ENCODE peak calls at places on chromosomes 13 and 19, in six cellular contexts. One of them, this sample, is unnamed.
A peak's percentile ranks its signal among the peaks of the same experiment; 100 is the strongest.

GRCh38 chr19:4449022-4449825 is 8.4 kb downstream of the UBXN6 start:
- DNase-seq in EL: no peak
- DNase-seq in M059J: no peak
- DNase-seq in effector CD4-positive, alpha-beta T cell: no peak
- DNase-seq in breast epithelium: peak; percentile 66
- DNase-seq in testis: peak; percentile 67
- DNase-seq in this sample: peak; percentile 87

GRCh38 chr13:71300602-71301001 is 566.4 kb downstream of the DACH1 start:
- DNase-seq in testis: no peak
- DNase-seq in breast epithelium: no peak
- DNase-seq in EL: no peak
- DNase-seq in M059J: no peak
- DNase-seq in effector CD4-positive, alpha-beta T cell: no peak
- DNase-seq in this sample: no peak

GRCh38 chr13:50366488-50367174 is 351.4 kb downstream of the KCNRG start:
- DNase-seq in effector CD4-positive, alpha-beta T cell: no peak
- DNase-seq in breast epithelium: no peak
- DNase-seq in EL: no peak
- DNase-seq in testis: no peak
- DNase-seq in M059J: no peak
- DNase-seq in this sample: no peak

GRCh38 chr19:2492870-2493269 is 16.9 kb downstream of the GADD45B start:
- DNase-seq in M059J: no peak
- DNase-seq in breast epithelium: no peak
- DNase-seq in effector CD4-positive, alpha-beta T cell: no peak
- DNase-seq in EL: no peak
- DNase-seq in testis: no peak
- DNase-seq in this sample: no peak

GRCh38 chr19:41563847-41564514 is 12.0 kb upstream of the CEACAM21 start:
- DNase-seq in breast epithelium: no peak
- DNase-seq in effector CD4-positive, alpha-beta T cell: peak; percentile 58
- DNase-seq in M059J: no peak
- DNase-seq in testis: no peak
- DNase-seq in EL: no peak
- DNase-seq in this sample: no peak

GRCh38 chr13:65914707-65915106 is 1315.4 kb downstream of the PCDH9 start:
- DNase-seq in breast epithelium: no peak
- DNase-seq in effector CD4-positive, alpha-beta T cell: no peak
- DNase-seq in EL: peak; percentile 53
- DNase-seq in M059J: no peak
- DNase-seq in testis: no peak
- DNase-seq in this sample: no peak

GRCh38 chr13:108663710-108664109 is 34.3 kb downstream of the MYO16 start:
- DNase-seq in effector CD4-positive, alpha-beta T cell: no peak
- DNase-seq in testis: no peak
- DNase-seq in breast epithelium: no peak
- DNase-seq in EL: no peak
- DNase-seq in M059J: no peak
- DNase-seq in this sample: no peak

GRCh38 chr13:36395280-36395679 is 37.0 kb upstream of the CCNA1 start:
- DNase-seq in effector CD4-positive, alpha-beta T cell: no peak
- DNase-seq in EL: peak; percentile 28
- DNase-seq in breast epithelium: no peak
- DNase-seq in testis: no peak
- DNase-seq in M059J: peak; percentile 33
- DNase-seq in this sample: peak; percentile 2

GRCh38 chr19:29571181-29571580 is 34.9 kb upstream of the POP4 start:
- DNase-seq in testis: no peak
- DNase-seq in EL: no peak
- DNase-seq in M059J: no peak
- DNase-seq in breast epithelium: no peak
- DNase-seq in effector CD4-positive, alpha-beta T cell: no peak
- DNase-seq in this sample: no peak

GRCh38 chr19:1736280-1736679 is 17.0 kb upstream of the ONECUT3 start:
- DNase-seq in breast epithelium: no peak
- DNase-seq in EL: no peak
- DNase-seq in M059J: no peak
- DNase-seq in effector CD4-positive, alpha-beta T cell: no peak
- DNase-seq in testis: no peak
- DNase-seq in this sample: no peak